ENCODE peak calls at places on chromosomes 2 and 18, in six cellular contexts. U is HepG2, Q is K562, N is GM12878, D is H1, F is GM12892. A is an unnamed sample.

GRCh38 chr18:13681701-13682100 is 44.7 kb downstream of the FAM210A start:
- DNase-seq in U (no peak), Q (no peak), N (no peak), D (no peak), F (no peak), A (no peak)

GRCh38 chr2:19635951-19636505 is 265.8 kb downstream of the TTC32 start:
- DNase-seq in U (no peak), Q (no peak), N (no peak), D (no peak), F (no peak), A (no peak)

GRCh38 chr18:7979714-7980113 is 412.6 kb downstream of the PTPRM start:
- DNase-seq in U (no peak), Q (no peak), N (no peak), D (no peak), F (no peak), A (no peak)

GRCh38 chr2:120111193-120111592 is 98.3 kb downstream of the EPB41L5 start:
- DNase-seq in U (no peak), Q (no peak), N (no peak), D (no peak), F (no peak), A (no peak)

GRCh38 chr2:70978388-70979357 is at the start of gene ANKRD53:
- DNase-seq in U (no peak), Q (no peak), N (no peak), D (no peak), F (no peak), A (peak; percentile 48)

GRCh38 chr2:143458258-143458954 is 329.2 kb downstream of the ARHGAP15 start:
- DNase-seq in U (no peak), Q (no peak), N (no peak), D (no peak), F (no peak), A (no peak)

GRCh38 chr2:105640241-105640640 is 104.5 kb upstream of the NCK2 start:
- DNase-seq in U (no peak), Q (no peak), N (no peak), D (no peak), F (no peak), A (no peak)

GRCh38 chr2:38907743-38908562 is 18.3 kb downstream of the ARHGEF33 start:
- DNase-seq in U (peak; percentile 89), Q (no peak), N (peak; percentile 51), D (no peak), F (peak; percentile 14), A (peak; percentile 17)

GRCh38 chr2:109033171-109033570 is 44.2 kb upstream of the EDAR start:
- DNase-seq in U (no peak), Q (no peak), N (no peak), D (no peak), F (no peak), A (no peak)

GRCh38 chr2:109030870-109031480 is 42.0 kb upstream of the EDAR start:
- DNase-seq in U (no peak), Q (no peak), N (no peak), D (no peak), F (no peak), A (no peak)

GRCh38 chr2:109029444-109030193 is 40.6 kb upstream of the EDAR start:
- DNase-seq in U (no peak), Q (no peak), N (no peak), D (no peak), F (no peak), A (no peak)

GRCh38 chr2:109032229-109032800 is 43.3 kb upstream of the EDAR start:
- DNase-seq in U (no peak), Q (no peak), N (no peak), D (no peak), F (no peak), A (no peak)

DNA sequence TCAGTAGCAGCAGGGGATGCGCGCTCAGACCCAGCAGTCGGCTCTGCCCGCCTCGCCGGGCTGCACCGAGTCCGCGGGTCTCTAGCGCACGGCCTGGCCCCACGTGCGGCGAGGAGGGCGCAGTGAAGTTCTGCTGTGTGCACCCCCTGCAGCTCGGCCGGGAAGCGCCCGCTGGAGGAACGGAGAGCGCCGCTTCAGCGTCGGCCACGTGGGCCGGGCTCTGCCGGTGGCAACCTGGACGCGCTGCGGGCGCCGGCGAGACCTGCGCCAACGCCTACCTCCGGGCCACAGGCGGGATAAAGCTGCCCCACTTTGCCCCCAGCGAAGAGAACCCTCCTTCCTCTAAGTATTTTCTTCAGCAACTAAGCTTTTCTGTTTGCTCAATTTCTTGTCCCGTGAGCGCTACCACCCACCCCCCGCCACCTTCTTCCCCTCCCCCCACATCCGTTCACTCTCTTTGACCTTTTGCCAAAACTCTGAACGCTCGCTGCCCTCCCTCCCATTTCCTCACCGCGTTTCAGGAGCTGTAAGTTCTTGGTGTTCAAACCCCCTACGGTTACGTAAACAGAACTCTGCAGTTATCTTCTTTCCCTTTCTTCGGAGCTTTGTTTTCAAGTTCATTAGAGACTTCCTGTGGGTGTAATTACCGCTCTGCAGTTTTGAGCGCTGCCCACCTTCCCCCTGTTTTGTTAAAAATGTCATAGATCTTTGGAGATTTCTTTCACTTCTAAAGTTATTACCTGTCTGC is 42.6 kb upstream of the EDAR start:
- DNase-seq in U (peak; percentile 21), Q (peak; percentile 56), N (no peak), D (peak; percentile 27), F (peak; percentile 18), A (peak; percentile 33)
- TF ChIP-seq POLR2A in U (no peak), Q (no peak), N (peak; percentile 26), D (peak; percentile 46), F (no peak), A (no peak)

DNA sequence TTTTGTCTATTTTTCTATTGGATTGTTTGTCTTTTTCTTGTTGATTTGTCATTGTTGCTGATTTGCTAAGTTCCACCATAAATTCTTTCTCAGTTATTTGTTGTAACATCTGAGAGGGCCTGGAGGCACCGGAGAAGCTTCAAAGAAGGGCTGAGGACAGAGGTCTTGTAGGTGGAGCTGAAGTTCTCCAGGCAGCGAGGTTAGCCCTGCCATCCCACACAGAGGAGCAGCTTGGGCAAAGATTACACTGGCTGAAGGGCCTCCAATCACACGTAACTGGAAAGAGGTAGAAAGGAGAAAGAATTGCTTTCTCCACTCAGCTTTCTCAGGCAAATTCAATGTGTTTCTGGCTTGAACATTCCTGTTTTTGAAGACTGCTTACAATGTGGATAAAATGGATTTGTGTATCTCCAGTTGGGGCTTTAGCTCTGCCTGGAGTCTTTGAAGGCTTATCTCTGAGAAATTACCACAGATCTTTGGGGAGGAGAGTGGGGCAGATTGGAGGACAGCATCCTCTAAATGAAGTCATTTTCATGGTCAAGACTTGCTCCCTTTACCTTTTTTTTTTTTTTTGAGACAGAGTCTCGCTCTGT is 21.1 kb upstream of the EMILIN2 start:
- DNase-seq in U (no peak), Q (no peak), N (no peak), D (no peak), F (no peak), A (no peak)
- TF ChIP-seq TAF1 in U (no peak), Q (no peak), N (no peak), D (no peak), F (no peak), A (no peak)

DNA sequence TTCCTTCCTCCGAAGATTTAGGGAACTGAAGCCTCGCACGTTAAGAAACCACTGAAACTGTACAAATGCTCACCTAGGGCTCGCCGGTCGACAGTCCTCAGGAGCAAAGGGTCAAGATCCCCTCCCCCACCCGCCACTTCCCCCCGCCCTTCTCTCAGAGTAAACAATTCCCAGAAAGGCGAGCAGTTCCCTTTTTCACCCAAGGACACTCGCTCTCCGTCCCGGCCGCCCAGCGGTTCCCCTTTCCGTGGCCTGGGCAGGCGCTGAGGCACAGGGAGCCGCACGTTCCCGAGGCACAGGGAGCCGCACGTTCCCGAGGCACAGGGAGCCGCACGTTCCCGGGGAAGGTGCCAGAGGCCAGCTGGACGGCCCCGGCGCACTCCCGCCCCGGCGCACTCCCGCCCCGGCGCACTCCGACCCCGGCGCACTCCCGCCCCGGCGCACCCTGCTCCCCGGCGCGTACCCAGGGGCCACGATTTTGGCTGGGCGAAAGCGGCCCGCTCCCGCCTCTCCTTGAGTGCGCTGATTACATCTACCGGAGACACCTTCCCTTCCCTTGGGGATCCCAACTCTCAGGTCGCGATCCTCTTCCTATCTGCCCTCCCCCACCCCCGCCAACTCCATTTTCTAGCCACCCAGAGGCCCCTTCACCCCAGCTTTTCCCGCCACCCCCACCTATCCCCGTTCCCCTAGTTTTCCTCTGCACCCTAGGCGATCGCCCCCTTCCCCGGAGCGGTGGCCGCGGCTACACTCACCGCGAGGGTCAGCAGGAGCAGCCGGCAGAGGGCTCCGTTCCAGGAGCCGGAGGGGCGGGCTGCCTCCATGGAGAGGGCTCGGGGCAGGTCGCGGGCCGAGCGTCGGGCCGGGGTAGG is 837 bp downstream of the DSC2 start:
- DNase-seq in U (peak; percentile 37), Q (peak; percentile 80), N (no peak), D (no peak), F (no peak), A (no peak)
- TF ChIP-seq POLR2AphosphoS5 in U (peak; percentile 58), Q (peak; percentile 81), N (no peak), D (peak; percentile 63), F (no peak), A (no peak)

GRCh38 chr2:210170442-210171303 is 536 bp downstream of the KANSL1L start:
- DNase-seq in U (peak; percentile 94), Q (peak; percentile 87), N (peak; percentile 83), D (peak; percentile 93), F (peak; percentile 63), A (peak; percentile 72)
- TF ChIP-seq POLR2A in U (peak; percentile 46), Q (peak; percentile 73), N (peak; percentile 90), D (peak; percentile 66), F (peak; percentile 63), A (no peak)

GRCh38 chr2:10012963-10013461 is 30.3 kb upstream of the KLF11 start:
- DNase-seq in U (no peak), Q (no peak), N (no peak), D (no peak), F (no peak), A (no peak)
- TF ChIP-seq TAF1 in U (no peak), Q (no peak), N (no peak), D (no peak), F (no peak), A (no peak)

GRCh38 chr2:188997276-188997675 is 23.1 kb downstream of the COL3A1 start:
- DNase-seq in U (no peak), Q (no peak), N (no peak), D (no peak), F (no peak), A (no peak)
- TF ChIP-seq POLR2AphosphoS5 in U (no peak), Q (no peak), N (no peak), D (no peak), F (no peak), A (no peak)

A was measured in GM12891.